ENCODE peak calls at places on chromosomes 12 and 14, in six cellular contexts. U is CD8-positive, alpha-beta memory T cell; R is CD8-positive, alpha-beta T cell; N is astrocyte; F is thoracic aorta; S is iPS DF 6.9. B is an unnamed sample.

GRCh38 chr14:99260652-99261551 is 11.1 kb downstream of the BCL11B start:
- DNase-seq in R (peak; percentile 75), N (no peak), S (no peak), U (peak; percentile 85), F (no peak), B (no peak)

GRCh38 chr12:93784339-93785086 is 107.3 kb downstream of the CRADD start:
- DNase-seq in S (no peak), F (no peak), R (peak; percentile 40), N (peak; percentile 93), U (peak; percentile 49), B (no peak)

GRCh38 chr12:93183940-93184663 is 193.6 kb upstream of the NUDT4 start:
- DNase-seq in N (peak; percentile 35), S (no peak), U (no peak), F (peak; percentile 32), R (no peak), B (no peak)

GRCh38 chr12:114676142-114676741 is 7.7 kb downstream of the TBX3 start:
- DNase-seq in N (no peak), S (no peak), R (no peak), U (no peak), F (no peak), B (no peak)

GRCh38 chr14:61662437-61663311 is 32.6 kb upstream of the HIF1A start:
- DNase-seq in S (no peak), R (peak; percentile 53), F (no peak), N (peak; percentile 81), U (peak; percentile 75), B (no peak)

GRCh38 chr12:132166093-132166492 is 21.8 kb downstream of the NOC4L start:
- DNase-seq in U (no peak), R (no peak), N (no peak), S (no peak), F (no peak), B (peak; percentile 3)

GRCh38 chr12:4154672-4155225 is 118.8 kb upstream of the CCND2 start:
- DNase-seq in U (no peak), F (no peak), R (no peak), N (no peak), S (no peak), B (no peak)

GRCh38 chr12:48903982-48904411 is 21.3 kb downstream of the FKBP11 start:
- DNase-seq in N (peak; percentile 81), F (no peak), U (peak; percentile 89), S (no peak), R (peak; percentile 87), B (peak; percentile 76)

GRCh38 chr12:98002887-98003493 is 512.4 kb upstream of the TMPO start:
- DNase-seq in R (no peak), N (peak; percentile 1), S (peak; percentile 61), F (no peak), U (no peak), B (no peak)

GRCh38 chr14:21408152-21408551 is 24.3 kb upstream of the SUPT16H start:
- DNase-seq in N (peak; percentile 61), R (no peak), U (no peak), S (no peak), F (no peak), B (no peak)

GRCh38 chr12:106094304-106094703 is 44.5 kb downstream of the NUAK1 start:
- DNase-seq in R (no peak), U (no peak), F (no peak), S (no peak), N (no peak), B (no peak)

GRCh38 chr12:53179694-53180269 is 740 bp upstream of the ZNF740 start:
- DNase-seq in U (no peak), N (no peak), F (no peak), S (no peak), R (no peak), B (no peak)

GRCh38 chr12:78530065-78530765 is 334.4 kb upstream of the SYT1 start:
- DNase-seq in F (no peak), S (no peak), U (no peak), N (peak; percentile 80), R (no peak), B (no peak)

GRCh38 chr12:98373982-98374381 is 141.4 kb upstream of the TMPO start:
- DNase-seq in S (no peak), F (no peak), U (no peak), R (no peak), N (no peak), B (no peak)

GRCh38 chr14:102323102-102323501 is 3.6 kb downstream of the ZNF839 start:
- DNase-seq in U (peak; percentile 55), R (no peak), F (peak; percentile 47), S (no peak), N (peak; percentile 52), B (peak; percentile 72)

GRCh38 chr14:100664234-100664633 is 62.5 kb upstream of the DLK1 start:
- DNase-seq in U (no peak), S (no peak), N (no peak), F (no peak), R (no peak), B (no peak)

GRCh38 chr14:22386924-22387775 is 201.9 kb downstream of the DAD1 start:
- DNase-seq in U (no peak), F (no peak), S (peak; percentile 84), R (peak; percentile 34), N (peak; percentile 39), B (no peak)

GRCh38 chr12:81257952-81258551 is 180.2 kb downstream of the ACSS3 start:
- DNase-seq in R (no peak), S (no peak), F (no peak), N (peak; percentile 36), U (no peak), B (no peak)

GRCh38 chr12:4858385-4858784 is 51.3 kb upstream of the KCNA1 start:
- DNase-seq in F (no peak), N (no peak), U (no peak), R (no peak), S (no peak), B (no peak)

GRCh38 chr12:107264667-107265066 is 171.3 kb upstream of the CRY1 start:
- DNase-seq in U (no peak), R (no peak), F (no peak), S (no peak), N (no peak), B (no peak)

GRCh38 chr14:20866963-20867362 is 24.2 kb upstream of the RNASE3 start:
- DNase-seq in S (no peak), R (no peak), U (no peak), N (no peak), F (no peak), B (no peak)

GRCh38 chr14:74599946-74600345 is 12.1 kb downstream of the LTBP2 start:
- DNase-seq in F (no peak), R (no peak), U (no peak), S (no peak), N (no peak), B (no peak)

GRCh38 chr14:74601982-74602381 is 10.1 kb downstream of the LTBP2 start:
- DNase-seq in S (no peak), F (no peak), R (no peak), N (no peak), U (no peak), B (no peak)

GRCh38 chr14:74595006-74595735 is 16.9 kb downstream of the LTBP2 start:
- DNase-seq in R (no peak), F (no peak), U (no peak), N (peak; percentile 75), S (no peak), B (no peak)

GRCh38 chr14:74596747-74597456 is 15.1 kb downstream of the LTBP2 start:
- DNase-seq in N (peak; percentile 51), S (no peak), F (no peak), R (no peak), U (no peak), B (no peak)

GRCh38 chr14:74599201-74599809 is 12.7 kb downstream of the LTBP2 start:
- DNase-seq in S (no peak), F (no peak), U (no peak), N (no peak), R (no peak), B (no peak)
- H3K4me1 ChIP-seq in S (no peaks in the 10 kb centered on the region), F (peaks cover 39% of the 10 kb centered on the region), U (no peaks in the 10 kb centered on the region), N (peaks cover 22% of the 10 kb centered on the region), R (no peaks in the 10 kb centered on the region), B (peaks cover 51% of the 10 kb centered on the region)

DNA sequence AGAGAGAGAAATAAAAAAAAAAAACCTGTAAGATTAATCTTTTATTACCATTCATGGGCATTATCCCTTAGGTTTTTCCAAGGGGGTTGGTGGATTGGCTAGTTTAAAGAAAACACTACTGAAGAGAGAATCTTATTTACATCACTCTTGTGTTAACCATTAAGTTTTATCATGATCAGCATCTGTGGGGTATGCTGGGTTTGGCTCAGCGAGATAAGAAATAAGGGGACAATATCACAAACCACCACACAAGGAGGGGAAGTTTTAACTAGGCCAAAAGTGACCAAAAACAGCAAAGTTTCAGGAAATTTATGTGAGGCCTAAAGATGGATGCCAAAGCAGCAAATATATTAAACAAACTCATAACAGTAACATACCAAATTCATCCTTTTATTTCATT is 548.6 kb downstream of the SLC16A7 start:
- DNase-seq in F (no peak), U (no peak), R (no peak), N (no peak), S (no peak), B (no peak)
- H3K27ac ChIP-seq in F (no peak overlapping the region), U (peak overlapping the region; percentile 44), R (no peak overlapping the region), N (no peak overlapping the region), S (no peak overlapping the region), B (no peak overlapping the region)

DNA sequence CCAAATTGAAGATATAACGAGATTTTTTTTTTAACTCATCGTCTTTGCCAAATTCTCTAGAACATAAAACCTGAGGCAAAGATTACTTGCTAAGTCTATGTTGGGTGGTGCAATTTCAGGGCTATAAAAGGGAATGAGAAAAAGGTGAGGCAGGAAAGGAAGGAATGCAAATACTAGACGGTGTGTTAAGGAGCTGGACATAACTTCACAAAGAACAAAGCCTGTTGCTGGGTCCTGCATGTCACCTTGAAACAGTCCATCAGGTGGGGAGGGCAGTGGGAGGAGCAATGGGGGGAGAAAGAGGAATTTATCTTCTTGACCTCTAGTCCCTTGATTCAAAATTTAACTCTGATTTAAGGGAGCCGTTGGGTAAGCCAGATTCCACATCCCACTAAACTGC is 16.1 kb upstream of the DUSP6 start:
- DNase-seq in N (no peak), U (no peak), R (no peak), S (no peak), F (no peak), B (no peak)
- H3K4me1 ChIP-seq in N (peaks cover 25% of the 10 kb centered on the region), U (no peaks in the 10 kb centered on the region), R (no peaks in the 10 kb centered on the region), S (no peaks in the 10 kb centered on the region), F (peaks cover 7% of the 10 kb centered on the region), B (peaks cover 9% of the 10 kb centered on the region)

DNA sequence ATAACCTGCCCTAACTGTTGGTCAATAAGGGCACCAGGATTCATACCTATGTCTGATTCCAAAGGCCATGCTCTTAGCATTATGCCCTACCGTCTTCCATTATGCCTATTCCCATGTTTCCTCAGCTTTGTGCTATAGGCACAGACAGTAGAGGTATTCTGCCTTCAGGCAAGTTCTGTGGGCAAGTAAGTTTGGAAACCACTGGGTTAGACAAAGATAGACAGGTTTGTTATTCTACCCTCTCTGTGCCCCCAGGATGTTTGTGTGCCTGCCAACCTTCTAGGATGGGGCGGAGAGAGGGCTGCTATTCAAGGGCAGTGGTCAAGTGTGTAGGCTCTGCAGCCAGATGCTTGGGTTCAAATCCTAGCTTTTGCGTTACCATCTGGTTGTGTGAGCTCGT is 4.6 kb downstream of the RAPGEF3 start:
- DNase-seq in R (no peak), N (no peak), S (no peak), U (no peak), F (no peak), B (no peak)
- H3K27ac ChIP-seq in R (no peak overlapping the region), N (no peak overlapping the region), S (no peak overlapping the region), U (no peak overlapping the region), F (peak overlapping the region; percentile 96), B (peak overlapping the region; percentile 89)

GRCh38 chr12:108838194-108839010 is 19.0 kb downstream of the SSH1 start:
- DNase-seq in R (peak; percentile 71), F (peak; percentile 83), U (peak; percentile 80), S (peak; percentile 52), N (peak; percentile 100), B (peak; percentile 91)
- H3K4me1 ChIP-seq in R (peaks cover 27% of the 10 kb centered on the region), F (peaks cover 56% of the 10 kb centered on the region), U (peaks cover 24% of the 10 kb centered on the region), S (peaks cover 4% of the 10 kb centered on the region), N (peaks cover 72% of the 10 kb centered on the region), B (peaks cover 89% of the 10 kb centered on the region)